ENCODE peak calls at places on chromosomes 13 and 19, in seven cellular contexts. R, U, Y, F, W, E and S are unnamed samples.

GRCh38 chr13:92843549-92843948 is 383.1 kb upstream of the GPC6 start:
- DNase-seq in R (no peak), U (peak; percentile 61), Y (no peak), F (no peak), W (no peak), E (peak; percentile 87), S (peak; percentile 60)

GRCh38 chr13:105445793-105446192 is 1089.7 kb downstream of the EFNB2 start:
- DNase-seq in R (no peak), U (no peak), Y (peak; percentile 33), F (no peak), W (no peak), E (no peak), S (no peak)

GRCh38 chr19:4069331-4069959 is 2.7 kb upstream of the ZBTB7A start:
- DNase-seq in R (no peak), U (no peak), Y (peak; percentile 52), F (no peak), W (no peak), E (no peak), S (no peak)

GRCh38 chr19:8161135-8161646 is 11.8 kb upstream of the FBN3 start:
- DNase-seq in R (peak; percentile 81), U (no peak), Y (peak; percentile 54), F (peak; percentile 17), W (no peak), E (peak; percentile 18), S (peak; percentile 27)

GRCh38 chr13:31540316-31540715 is 199.0 kb upstream of the RXFP2 start:
- DNase-seq in R (no peak), U (peak; percentile 22), Y (no peak), F (no peak), W (no peak), E (no peak), S (no peak)

GRCh38 chr13:27956576-27957300 is 12.4 kb downstream of the CDX2 start:
- DNase-seq in R (no peak), U (no peak), Y (no peak), F (no peak), W (no peak), E (no peak), S (no peak)

GRCh38 chr13:36520111-36520510 is 87.8 kb downstream of the CCNA1 start:
- DNase-seq in R (no peak), U (no peak), Y (no peak), F (no peak), W (no peak), E (peak; percentile 30), S (no peak)

GRCh38 chr19:41457241-41457640 is 14.3 kb downstream of the ERICH4 start:
- DNase-seq in R (no peak), U (no peak), Y (no peak), F (no peak), W (no peak), E (no peak), S (no peak)

GRCh38 chr19:56146904-56147303 is 5.8 kb downstream of the ZNF444 start:
- DNase-seq in R (no peak), U (no peak), Y (no peak), F (no peak), W (no peak), E (no peak), S (no peak)

GRCh38 chr19:29290853-29291252 is 77.9 kb upstream of the UQCRFS1 start:
- DNase-seq in R (no peak), U (no peak), Y (no peak), F (peak; percentile 33), W (no peak), E (no peak), S (no peak)

GRCh38 chr19:43782689-43783231 is 2.0 kb upstream of the KCNN4 start:
- DNase-seq in R (no peak), U (no peak), Y (no peak), F (no peak), W (no peak), E (no peak), S (peak; percentile 64)

GRCh38 chr19:43784251-43784980 is 3.6 kb upstream of the KCNN4 start:
- DNase-seq in R (peak; percentile 87), U (peak; percentile 92), Y (peak; percentile 68), F (no peak), W (no peak), E (peak; percentile 87), S (peak; percentile 88)

GRCh38 chr19:43786665-43787064 is 5.9 kb upstream of the KCNN4 start:
- DNase-seq in R (no peak), U (no peak), Y (no peak), F (no peak), W (no peak), E (no peak), S (no peak)

GRCh38 chr19:43783636-43784035 is 2.9 kb upstream of the KCNN4 start:
- DNase-seq in R (no peak), U (no peak), Y (no peak), F (no peak), W (no peak), E (no peak), S (no peak)

GRCh38 chr19:43784981-43785808 is 4.4 kb upstream of the KCNN4 start:
- DNase-seq in R (peak; percentile 76), U (peak; percentile 86), Y (peak; percentile 67), F (peak; percentile 86), W (no peak), E (peak; percentile 60), S (peak; percentile 67)
- H3K9ac ChIP-seq in R (peak overlapping the region; percentile 75), U (peak overlapping the region; percentile 34), Y (peak overlapping the region; percentile 54), F (no peak overlapping the region), W (no peak overlapping the region), E (no peak overlapping the region), S (peak overlapping the region; percentile 54)

GRCh38 chr19:6587998-6588507 is 2.9 kb downstream of the CD70 start:
- DNase-seq in R (no peak), U (no peak), Y (no peak), F (peak; percentile 10), W (no peak), E (no peak), S (no peak)
- H3K4me3 ChIP-seq in R (no peak overlapping the region), U (no peak overlapping the region), Y (no peak overlapping the region), F (no peak overlapping the region), W (peak overlapping the region; percentile 54), E (no peak overlapping the region), S (no peak overlapping the region)

DNA sequence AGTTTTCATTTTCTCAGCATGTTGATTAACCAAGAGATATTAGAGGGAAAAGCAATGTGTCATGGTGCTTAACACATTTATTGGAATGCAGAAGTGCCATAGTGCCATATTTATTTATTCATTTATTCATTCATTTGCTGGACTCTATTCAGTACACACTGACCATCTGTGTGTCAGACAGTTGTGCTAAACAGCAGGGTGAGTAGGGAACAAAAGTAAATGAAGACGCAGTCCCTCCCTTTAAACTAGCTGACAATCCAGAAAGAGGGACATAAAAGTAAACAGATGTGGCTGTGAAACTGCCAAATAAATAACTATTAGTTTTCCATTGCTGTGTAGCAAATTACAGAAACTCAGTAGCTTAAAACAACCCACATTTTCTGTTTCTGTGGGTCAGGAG is 323.7 kb downstream of the MTUS2 start:
- DNase-seq in R (no peak), U (no peak), Y (no peak), F (no peak), W (no peak), E (no peak), S (no peak)
- TF ChIP-seq EZH2 in R (no peak), U (no peak), Y (no peak), F (no peak), W (no peak), E (no peak), S (no peak)

DNA sequence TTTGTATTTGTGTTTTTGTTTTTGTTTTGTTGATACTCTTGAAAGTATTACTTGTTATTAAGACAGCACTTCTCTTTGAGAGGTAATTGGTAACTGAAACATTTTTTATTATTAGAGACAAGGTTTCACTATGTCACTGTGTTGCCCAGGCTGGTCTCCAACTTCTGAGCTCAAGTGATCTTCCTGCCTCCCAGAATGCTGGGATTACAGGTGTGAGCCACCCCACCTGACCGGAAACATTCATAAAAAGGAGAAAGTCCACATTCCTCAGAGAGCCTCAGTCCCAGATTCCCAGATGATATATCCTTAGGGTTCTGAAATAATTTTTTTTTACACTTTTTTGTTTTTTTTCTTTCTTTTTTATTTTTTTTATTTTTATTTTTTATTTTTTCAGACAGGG is 2.7 kb downstream of the CARM1 start:
- DNase-seq in R (no peak), U (no peak), Y (no peak), F (no peak), W (no peak), E (no peak), S (no peak)
- H3K9ac ChIP-seq in R (no peak overlapping the region), U (no peak overlapping the region), Y (no peak overlapping the region), F (no peak overlapping the region), W (no peak overlapping the region), E (no peak overlapping the region), S (no peak overlapping the region)

GRCh38 chr19:18432275-18433038 is 5.5 kb downstream of the ISYNA1 start:
- DNase-seq in R (peak; percentile 9), U (no peak), Y (no peak), F (no peak), W (no peak), E (no peak), S (no peak)
- H3K4me3 ChIP-seq in R (peak overlapping the region; percentile 50), U (no peak overlapping the region), Y (no peak overlapping the region), F (no peak overlapping the region), W (peak overlapping the region; percentile 35), E (no peak overlapping the region), S (no peak overlapping the region)

DNA sequence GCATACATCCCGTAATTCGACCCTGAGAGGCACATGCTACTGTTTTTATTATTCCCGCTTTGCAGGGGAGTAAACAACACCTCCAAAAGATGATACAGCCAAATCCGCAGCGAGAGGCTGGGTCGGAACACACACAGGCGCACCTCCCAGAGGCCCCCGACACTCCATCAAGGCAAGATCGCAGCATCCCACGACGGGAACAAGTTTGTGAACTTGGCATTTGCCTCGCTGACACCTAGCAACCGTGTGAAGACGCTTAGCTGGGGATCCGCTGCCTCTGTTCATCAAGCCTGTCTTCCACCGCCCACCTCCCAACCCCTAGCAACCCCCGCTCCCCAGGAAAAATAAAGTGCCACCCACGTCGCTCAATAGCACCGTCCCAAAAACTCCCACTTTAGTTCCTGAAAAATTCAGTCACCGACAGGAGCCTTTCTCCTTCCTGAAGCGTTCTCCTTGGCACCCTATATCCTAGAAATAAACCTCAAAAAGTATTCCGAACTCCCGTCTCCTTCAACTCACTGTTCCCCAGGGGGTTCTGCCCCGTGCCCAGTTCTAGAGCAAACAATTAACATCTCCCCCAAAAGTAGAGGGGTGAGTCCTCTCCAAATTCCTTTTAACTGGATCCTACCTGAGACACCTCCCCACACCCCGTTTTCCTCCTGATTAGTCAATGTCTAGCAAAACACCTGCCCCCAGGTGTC is 1.7 kb downstream of the GNG7 start:
- DNase-seq in R (no peak), U (no peak), Y (no peak), F (no peak), W (no peak), E (no peak), S (no peak)
- TF ChIP-seq EZH2 in R (no peak), U (peak; percentile 47), Y (no peak), F (no peak), W (no peak), E (peak; percentile 21), S (peak; percentile 62)

DNA sequence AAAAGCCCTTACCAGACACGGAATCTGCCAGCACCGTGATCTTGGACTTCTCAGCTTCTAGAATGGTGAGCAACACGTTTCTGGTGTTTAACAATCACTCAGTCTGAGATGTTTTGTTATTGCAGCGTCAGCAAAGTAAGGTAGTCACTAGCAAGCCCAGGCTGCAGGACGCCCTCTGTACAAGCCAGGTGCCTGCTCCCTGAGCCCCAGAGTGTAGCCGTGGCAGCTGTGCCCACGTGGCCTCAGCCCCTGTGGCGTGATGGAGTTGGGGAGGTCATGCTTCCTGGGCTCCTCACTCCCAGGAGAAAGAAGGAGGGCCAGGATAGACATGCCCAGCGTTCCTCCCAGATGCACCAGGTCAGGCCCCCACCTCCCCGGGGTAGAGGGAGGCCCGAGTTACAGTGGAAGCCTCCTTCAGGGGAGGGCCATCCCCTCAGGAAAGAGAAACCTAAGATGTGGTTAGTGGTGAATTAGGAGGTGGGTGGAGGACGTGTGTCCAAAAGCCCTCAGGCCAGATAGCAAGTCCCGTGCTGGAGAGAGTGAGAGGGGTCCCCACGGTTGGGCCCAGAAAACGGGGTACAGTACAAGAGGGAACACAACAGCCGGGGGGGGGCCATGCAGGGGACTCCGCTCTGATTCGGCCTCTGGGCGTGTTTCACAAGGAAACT is 169.6 kb upstream of the SOX1 start:
- DNase-seq in R (no peak), U (no peak), Y (no peak), F (no peak), W (no peak), E (no peak), S (no peak)
- H3K9ac ChIP-seq in R (no peak overlapping the region), U (no peak overlapping the region), Y (no peak overlapping the region), F (no peak overlapping the region), W (no peak overlapping the region), E (no peak overlapping the region), S (no peak overlapping the region)